ENCODE peak calls at places on chromosomes 1 and 21, in ten cellular contexts. G is stimulated activated CD4-positive, alpha-beta T cell treated with anti-CD3 and anti-CD28 coated beads, Interleukin-1b, Interleukin-23, amount 100 ng/mL, for 48 hours; F is foreskin fibroblast; S is foreskin melanocyte; E is activated T-helper 1 cell treated with Interleukin-2 at 50 U/mL for 16 hours; O is dorsolateral prefrontal cortex; T is activated naive CD8-positive, alpha-beta T cell treated with anti-CD3 and anti-CD28 coated beads for 36 hours; B is Kasumi-1; J is activated CD4-positive, alpha-beta T cell treated with anti-CD3 and anti-CD28 coated beads for 48 hours; R is stimulated activated CD8-positive, alpha-beta memory T cell treated with anti-CD3 and anti-CD28 coated beads, Interleukin-12 subunit alpha, Interleukin-12 subunit beta, amount 100 ng/mL, for 4 hours. V is an unnamed sample.

GRCh38 chr1:7401814-7402547 is 369.1 kb upstream of the VAMP3 start:
- DNase-seq in F (peak), T (no peak), B (no peak), O (no peak), G (no peak), S (peak), R (no peak), E (no peak), J (no peak), V (peak)

GRCh38 chr21:20258542-20258941 is 739.7 kb upstream of the NCAM2 start:
- DNase-seq in S (no peak), B (peak), F (no peak), T (no peak), R (no peak), G (no peak), E (no peak), O (no peak), J (no peak), V (no peak)

GRCh38 chr1:41811978-41812852 is 106.5 kb downstream of the HIVEP3 start:
- DNase-seq in T (peak), O (no peak), E (no peak), F (peak), R (no peak), B (peak), G (peak), S (peak), J (peak), V (no peak)

GRCh38 chr1:230717251-230717650 is 3.3 kb upstream of the AGT start:
- DNase-seq in E (no peak), R (no peak), F (no peak), S (no peak), G (no peak), O (no peak), B (no peak), J (no peak), T (no peak), V (no peak)

GRCh38 chr1:214920337-214920736 is 162.2 kb upstream of the KCNK2 start:
- DNase-seq in R (no peak), T (no peak), O (no peak), J (no peak), E (no peak), B (no peak), S (no peak), F (no peak), G (no peak), V (no peak)

GRCh38 chr1:115764541-115764940 is 4.0 kb downstream of the CASQ2 start:
- DNase-seq in O (no peak), E (no peak), T (no peak), R (no peak), S (no peak), G (no peak), J (no peak), B (peak), F (peak), V (peak)

GRCh38 chr1:196970182-196970581 is 7.2 kb upstream of the CFHR5 start:
- DNase-seq in E (no peak), B (no peak), F (no peak), O (no peak), R (no peak), J (no peak), G (no peak), S (no peak), T (no peak), V (no peak)

GRCh38 chr1:91585982-91586381 is 85.3 kb downstream of the CDC7 start:
- DNase-seq in F (no peak), B (no peak), T (no peak), O (no peak), S (no peak), G (no peak), E (no peak), R (no peak), J (no peak), V (no peak)

GRCh38 chr1:113153116-113153803 is 80.3 kb downstream of the LRIG2 start:
- DNase-seq in B (no peak), S (no peak), E (no peak), G (no peak), R (no peak), O (no peak), T (no peak), F (peak), J (no peak), V (peak)

GRCh38 chr1:43058545-43059360 is 100.1 kb upstream of the SLC2A1 start:
- DNase-seq in F (peak), R (no peak), J (peak), S (no peak), T (peak), E (no peak), G (peak), O (no peak), B (peak), V (no peak)

V was measured in esophagus muscularis mucosa.